ENCODE peak calls at places on chromosome 5, in five cellular contexts. One of them, this sample, is unnamed.

GRCh38 chr5:81907012-81907411 is 64.8 kb upstream of the ATG10 start:
- DNase-seq in body of pancreas: no peak
- DNase-seq in suprapubic skin: no peak
- DNase-seq in foreskin fibroblast: peak; percentile 4
- DNase-seq in mesothelial cell of epicardium: no peak
- DNase-seq in this sample: no peak

GRCh38 chr5:35012796-35013195 is 35.0 kb downstream of the AGXT2 start:
- DNase-seq in mesothelial cell of epicardium: no peak
- DNase-seq in suprapubic skin: no peak
- DNase-seq in body of pancreas: no peak
- DNase-seq in foreskin fibroblast: no peak
- DNase-seq in this sample: no peak

GRCh38 chr5:98768160-98769005 is 5.1 kb upstream of the RGMB start:
- DNase-seq in suprapubic skin: peak; percentile 58
- DNase-seq in mesothelial cell of epicardium: no peak
- DNase-seq in foreskin fibroblast: peak; percentile 88
- DNase-seq in body of pancreas: peak; percentile 39
- DNase-seq in this sample: peak; percentile 86

GRCh38 chr5:125485003-125485641 is 738.7 kb upstream of the ZNF608 start:
- DNase-seq in foreskin fibroblast: peak; percentile 99
- DNase-seq in mesothelial cell of epicardium: no peak
- DNase-seq in suprapubic skin: no peak
- DNase-seq in body of pancreas: no peak
- DNase-seq in this sample: no peak

GRCh38 chr5:144247131-144247530 is 76.5 kb downstream of the KCTD16 start:
- DNase-seq in suprapubic skin: no peak
- DNase-seq in mesothelial cell of epicardium: no peak
- DNase-seq in foreskin fibroblast: no peak
- DNase-seq in body of pancreas: no peak
- DNase-seq in this sample: no peak

GRCh38 chr5:92574023-92574422 is 1007.0 kb downstream of the NR2F1-AS1 start:
- DNase-seq in mesothelial cell of epicardium: no peak
- DNase-seq in foreskin fibroblast: no peak
- DNase-seq in body of pancreas: no peak
- DNase-seq in suprapubic skin: no peak
- DNase-seq in this sample: no peak

GRCh38 chr5:107359033-107359915 is 311.5 kb downstream of the EFNA5 start:
- DNase-seq in foreskin fibroblast: peak; percentile 72
- DNase-seq in mesothelial cell of epicardium: no peak
- DNase-seq in suprapubic skin: no peak
- DNase-seq in body of pancreas: no peak
- DNase-seq in this sample: no peak

GRCh38 chr5:180982008-180982741 is 6.5 kb upstream of the BTNL3 start:
- DNase-seq in foreskin fibroblast: no peak
- DNase-seq in body of pancreas: no peak
- DNase-seq in mesothelial cell of epicardium: no peak
- DNase-seq in suprapubic skin: no peak
- DNase-seq in this sample: no peak

GRCh38 chr5:73693573-73694061 is 67.6 kb downstream of the ARHGEF28 start:
- DNase-seq in body of pancreas: peak; percentile 48
- DNase-seq in foreskin fibroblast: peak; percentile 73
- DNase-seq in suprapubic skin: no peak
- DNase-seq in mesothelial cell of epicardium: no peak
- DNase-seq in this sample: no peak

GRCh38 chr5:140292212-140293040 is 10.5 kb downstream of the PFDN1 start:
- DNase-seq in body of pancreas: no peak
- DNase-seq in mesothelial cell of epicardium: no peak
- DNase-seq in foreskin fibroblast: peak; percentile 45
- DNase-seq in suprapubic skin: no peak
- DNase-seq in this sample: no peak

GRCh38 chr5:142925795-142926194 is 155.6 kb downstream of the ARHGAP26 start:
- DNase-seq in suprapubic skin: no peak
- DNase-seq in body of pancreas: peak; percentile 45
- DNase-seq in mesothelial cell of epicardium: no peak
- DNase-seq in foreskin fibroblast: peak; percentile 88
- DNase-seq in this sample: no peak

GRCh38 chr5:121378559-121379359 is 472.9 kb upstream of the FTMT start:
- DNase-seq in body of pancreas: no peak
- DNase-seq in suprapubic skin: no peak
- DNase-seq in mesothelial cell of epicardium: no peak
- DNase-seq in foreskin fibroblast: no peak
- DNase-seq in this sample: no peak

DNA sequence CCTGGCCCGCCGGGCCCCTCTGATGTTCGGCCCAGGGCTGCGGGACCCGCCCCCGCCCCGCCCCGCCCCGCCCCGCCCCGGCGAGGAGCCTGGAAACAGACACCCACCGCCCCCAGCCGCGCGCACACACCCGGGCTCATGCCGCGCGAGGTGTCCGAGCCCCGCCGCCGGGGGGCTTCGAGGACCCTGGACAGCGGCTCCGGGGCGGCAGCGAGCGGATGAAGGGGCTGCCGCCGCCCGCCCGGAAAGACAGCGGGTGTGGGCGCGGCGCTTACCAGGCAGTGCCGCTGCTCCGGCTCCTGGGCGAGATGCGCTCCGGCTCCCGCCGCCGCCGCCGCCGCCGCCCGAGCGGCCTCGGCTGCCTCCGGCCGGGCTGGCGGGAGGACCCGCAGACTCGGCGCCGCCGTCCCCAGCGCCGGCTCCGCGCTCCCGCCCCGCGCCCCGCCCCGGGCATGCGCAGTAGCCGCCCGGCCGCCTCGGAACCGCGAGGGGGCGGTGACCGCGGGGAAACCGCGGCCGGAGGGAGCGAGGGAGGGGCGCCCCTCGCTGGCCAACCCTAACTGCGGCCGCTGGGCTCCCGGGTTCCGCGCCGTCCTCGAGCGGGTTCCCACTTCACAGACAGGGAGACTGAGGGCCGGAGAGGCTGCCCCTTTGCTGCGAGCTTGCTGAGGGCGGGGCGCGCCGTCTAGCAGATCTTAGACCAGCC is at the start of gene GPRIN1:
- DNase-seq in foreskin fibroblast: peak; percentile 82
- DNase-seq in suprapubic skin: no peak
- DNase-seq in mesothelial cell of epicardium: peak; percentile 65
- DNase-seq in body of pancreas: peak; percentile 48
- DNase-seq in this sample: peak; percentile 91
- TF ChIP-seq CTCF in foreskin fibroblast: peak; percentile 14
- TF ChIP-seq CTCF in suprapubic skin: no peak
- TF ChIP-seq CTCF in mesothelial cell of epicardium: no peak
- TF ChIP-seq CTCF in body of pancreas: peak; percentile 39
- TF ChIP-seq CTCF in this sample: peak; percentile 50

GRCh38 chr5:170353011-170353890 is 35.9 kb downstream of the KCNMB1 start:
- DNase-seq in foreskin fibroblast: peak; percentile 4
- DNase-seq in mesothelial cell of epicardium: no peak
- DNase-seq in suprapubic skin: no peak
- DNase-seq in body of pancreas: no peak
- DNase-seq in this sample: no peak
- TF ChIP-seq CTCF in foreskin fibroblast: no peak
- TF ChIP-seq CTCF in mesothelial cell of epicardium: no peak
- TF ChIP-seq CTCF in suprapubic skin: no peak
- TF ChIP-seq CTCF in body of pancreas: no peak
- TF ChIP-seq CTCF in this sample: no peak

GRCh38 chr5:32460702-32461101 is 16.2 kb upstream of the ZFR start:
- DNase-seq in mesothelial cell of epicardium: no peak
- DNase-seq in foreskin fibroblast: no peak
- DNase-seq in body of pancreas: no peak
- DNase-seq in suprapubic skin: no peak
- DNase-seq in this sample: no peak

GRCh38 chr5:32461441-32462120 is 17.0 kb upstream of the ZFR start:
- DNase-seq in foreskin fibroblast: no peak
- DNase-seq in mesothelial cell of epicardium: no peak
- DNase-seq in body of pancreas: no peak
- DNase-seq in suprapubic skin: no peak
- DNase-seq in this sample: no peak

GRCh38 chr5:32462618-32463017 is 18.1 kb upstream of the ZFR start:
- DNase-seq in suprapubic skin: no peak
- DNase-seq in body of pancreas: no peak
- DNase-seq in mesothelial cell of epicardium: no peak
- DNase-seq in foreskin fibroblast: peak; percentile 68
- DNase-seq in this sample: no peak

DNA sequence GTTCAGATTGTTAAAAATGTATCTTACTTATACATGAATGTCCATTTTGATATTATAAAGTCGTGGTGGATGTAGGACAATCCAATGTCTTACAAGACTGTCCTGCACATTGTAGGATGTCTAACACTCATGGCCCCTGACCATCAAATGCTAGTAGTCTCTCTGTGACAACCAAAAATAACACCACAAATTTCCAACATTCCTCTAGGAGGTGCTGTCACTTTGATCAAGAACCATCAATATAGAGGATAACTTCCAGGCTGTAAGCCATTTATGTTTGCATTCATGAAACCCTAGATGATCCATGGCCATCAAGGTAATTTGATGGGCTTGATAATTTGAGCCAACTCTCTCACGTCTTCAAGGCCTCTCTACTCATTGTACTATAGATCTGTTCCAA is 20.5 kb upstream of the ZFR start:
- DNase-seq in body of pancreas: no peak
- DNase-seq in suprapubic skin: no peak
- DNase-seq in foreskin fibroblast: no peak
- DNase-seq in mesothelial cell of epicardium: no peak
- DNase-seq in this sample: no peak
- TF ChIP-seq CTCF in body of pancreas: no peak
- TF ChIP-seq CTCF in suprapubic skin: no peak
- TF ChIP-seq CTCF in foreskin fibroblast: no peak
- TF ChIP-seq CTCF in mesothelial cell of epicardium: no peak
- TF ChIP-seq CTCF in this sample: no peak

DNA sequence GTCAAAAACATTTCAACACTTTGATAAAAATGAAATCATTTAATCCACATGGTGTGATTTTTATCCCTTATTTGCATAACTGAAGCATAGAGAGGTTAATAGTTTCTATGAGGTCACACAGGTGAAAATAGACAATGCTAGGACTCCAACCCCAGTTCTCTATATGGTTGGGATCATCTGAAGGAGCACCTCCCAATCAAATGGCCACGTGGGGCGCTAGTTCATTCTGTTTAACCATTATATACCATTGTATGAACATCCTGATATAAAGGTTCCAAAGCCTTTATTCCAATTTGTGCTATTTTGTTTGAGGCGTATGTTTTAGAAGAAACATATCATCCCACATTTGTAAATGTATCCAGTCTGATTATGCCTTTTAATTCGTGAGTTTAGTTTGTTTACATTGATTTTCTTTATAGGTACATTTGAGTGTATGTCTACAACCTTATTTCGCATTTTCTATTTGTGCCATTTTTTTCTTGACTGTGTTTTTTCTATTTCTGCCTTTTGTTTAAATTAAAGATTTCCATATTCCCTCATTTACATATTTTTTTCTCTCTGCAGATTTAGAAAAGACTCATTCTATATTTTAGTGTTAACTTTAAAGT is 1092.0 kb downstream of the MAT2B start:
- DNase-seq in body of pancreas: no peak
- DNase-seq in mesothelial cell of epicardium: no peak
- DNase-seq in suprapubic skin: no peak
- DNase-seq in foreskin fibroblast: no peak
- DNase-seq in this sample: no peak
- TF ChIP-seq CTCF in body of pancreas: no peak
- TF ChIP-seq CTCF in mesothelial cell of epicardium: no peak
- TF ChIP-seq CTCF in suprapubic skin: no peak
- TF ChIP-seq CTCF in foreskin fibroblast: no peak
- TF ChIP-seq CTCF in this sample: peak; percentile 19

GRCh38 chr5:104793031-104793430 is 1230.4 kb upstream of the NUDT12 start:
- DNase-seq in body of pancreas: no peak
- DNase-seq in mesothelial cell of epicardium: no peak
- DNase-seq in foreskin fibroblast: no peak
- DNase-seq in suprapubic skin: no peak
- DNase-seq in this sample: no peak
- TF ChIP-seq CTCF in body of pancreas: no peak
- TF ChIP-seq CTCF in mesothelial cell of epicardium: no peak
- TF ChIP-seq CTCF in foreskin fibroblast: no peak
- TF ChIP-seq CTCF in suprapubic skin: no peak
- TF ChIP-seq CTCF in this sample: no peak

DNA sequence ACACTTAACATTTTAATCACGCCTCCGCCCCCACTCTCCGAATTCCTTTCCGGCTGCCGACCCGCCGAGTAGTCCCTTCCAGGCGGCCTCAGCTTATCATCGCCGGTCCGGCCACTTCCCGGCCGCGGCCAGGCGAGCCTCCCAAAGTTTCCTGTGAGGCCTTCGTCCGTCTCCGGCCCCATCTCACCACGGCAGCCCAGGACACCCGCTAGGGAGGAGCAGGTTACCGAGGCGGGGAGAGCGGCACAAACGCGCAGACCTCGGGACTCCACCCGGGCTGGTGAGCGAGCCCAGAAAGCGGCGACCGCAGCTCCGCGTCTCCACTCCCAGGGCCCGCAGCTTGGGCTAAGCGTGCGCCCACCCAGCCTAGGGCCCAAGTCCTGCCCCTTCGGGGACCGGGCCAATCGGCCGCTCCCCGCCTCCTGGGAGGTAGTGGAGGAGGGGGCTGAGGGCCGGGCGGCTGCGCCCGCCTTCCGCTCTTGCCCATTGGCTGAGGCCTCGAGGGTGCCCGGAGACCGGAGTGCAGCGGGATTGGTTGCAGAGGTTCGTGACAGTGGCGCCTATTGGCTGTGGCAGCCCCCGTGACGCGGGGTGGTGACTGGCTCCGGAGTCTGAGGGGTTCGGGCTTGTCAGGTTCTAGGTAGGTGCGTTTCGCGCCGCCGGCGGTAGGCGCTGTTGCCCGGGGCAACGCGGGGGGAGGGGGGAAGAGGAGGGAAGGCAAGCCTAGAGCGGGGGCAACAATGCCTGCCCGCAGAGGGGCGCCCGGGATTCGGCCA is 845 bp downstream of the FER start:
- DNase-seq in body of pancreas: peak; percentile 98
- DNase-seq in foreskin fibroblast: peak; percentile 100
- DNase-seq in suprapubic skin: peak; percentile 100
- DNase-seq in mesothelial cell of epicardium: peak; percentile 95
- DNase-seq in this sample: peak; percentile 100
- TF ChIP-seq CTCF in body of pancreas: peak; percentile 26
- TF ChIP-seq CTCF in foreskin fibroblast: no peak
- TF ChIP-seq CTCF in suprapubic skin: no peak
- TF ChIP-seq CTCF in mesothelial cell of epicardium: no peak
- TF ChIP-seq CTCF in this sample: peak; percentile 22

DNA sequence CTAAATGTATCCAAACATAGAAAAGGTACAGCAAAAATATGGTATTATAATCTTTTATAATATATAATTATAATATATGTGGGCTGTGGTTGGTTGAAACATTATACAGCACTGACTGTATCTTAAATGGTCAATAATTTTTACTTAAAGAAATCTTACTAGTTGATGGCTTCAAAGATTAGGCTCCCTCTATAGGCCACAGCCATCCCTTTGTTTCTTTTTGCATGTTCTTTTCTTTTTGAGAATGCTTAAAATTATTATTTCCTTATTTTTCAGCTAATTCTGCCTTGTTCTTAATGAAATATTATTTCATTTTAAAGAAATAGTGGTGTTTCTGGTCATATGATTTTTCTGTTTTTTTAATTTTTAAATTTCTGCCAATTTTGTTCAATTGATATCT is 128.5 kb downstream of the MAST4 start:
- DNase-seq in suprapubic skin: no peak
- DNase-seq in mesothelial cell of epicardium: no peak
- DNase-seq in foreskin fibroblast: peak; percentile 30
- DNase-seq in body of pancreas: no peak
- DNase-seq in this sample: no peak
- TF ChIP-seq CTCF in suprapubic skin: no peak
- TF ChIP-seq CTCF in mesothelial cell of epicardium: no peak
- TF ChIP-seq CTCF in foreskin fibroblast: peak; percentile 33
- TF ChIP-seq CTCF in body of pancreas: no peak
- TF ChIP-seq CTCF in this sample: peak; percentile 45